ENCODE peak calls at places on chromosomes 6 and 20, in nine cellular contexts. Q is IMR-90, T is tibial nerve, H is tibial artery, S is left ventricle myocardium inferior, O is heart right ventricle, D is heart left ventricle, X is A549, J is K562. V is an unnamed sample.

GRCh38 chr20:753897-754635 is 14.2 kb downstream of the SLC52A3 start:
- DNase-seq in Q (no peak), H (no peak), J (no peak), T (no peak), S (no peak), D (no peak), X (no peak), O (no peak), V (no peak)

GRCh38 chr20:5148581-5148980 is 21.8 kb downstream of the CDS2 start:
- DNase-seq in H (no peak), T (no peak), X (no peak), J (no peak), O (no peak), D (no peak), S (no peak), Q (no peak), V (no peak)

GRCh38 chr20:59204201-59204894 is 40.7 kb downstream of the ZNF831 start:
- DNase-seq in X (no peak), J (no peak), Q (no peak), H (no peak), D (no peak), T (no peak), O (no peak), S (no peak), V (no peak)

GRCh38 chr6:107132330-107132954 is 17.1 kb upstream of the BEND3 start:
- DNase-seq in D (no peak), Q (no peak), O (no peak), H (no peak), J (peak; percentile 43), S (no peak), T (no peak), X (no peak), V (peak; percentile 58)

GRCh38 chr6:1552296-1552761 is 57.4 kb upstream of the FOXC1 start:
- DNase-seq in Q (peak; percentile 18), X (peak; percentile 46), H (no peak), O (no peak), D (no peak), S (no peak), T (no peak), J (no peak), V (no peak)

GRCh38 chr6:113447088-113447831 is 409.9 kb upstream of the MARCKS start:
- DNase-seq in X (no peak), T (no peak), H (no peak), Q (peak; percentile 97), S (no peak), J (no peak), D (no peak), O (no peak), V (no peak)

GRCh38 chr6:142993977-142994376 is 49.0 kb upstream of the HIVEP2 start:
- DNase-seq in H (no peak), Q (no peak), S (no peak), D (no peak), J (no peak), T (no peak), X (no peak), O (no peak), V (no peak)

GRCh38 chr6:1600764-1601615 is 8.7 kb upstream of the FOXC1 start:
- DNase-seq in X (no peak), S (no peak), D (no peak), O (no peak), J (no peak), H (no peak), Q (no peak), T (no peak), V (no peak)

GRCh38 chr6:130132286-130132701 is 90.5 kb downstream of the SAMD3 start:
- DNase-seq in S (no peak), J (no peak), Q (no peak), T (no peak), O (no peak), D (no peak), H (no peak), X (no peak), V (peak; percentile 64)

GRCh38 chr6:5068153-5068751 is 16.9 kb upstream of the PPP1R3G start:
- DNase-seq in J (no peak), Q (no peak), X (no peak), O (no peak), D (no peak), T (no peak), S (no peak), H (no peak), V (no peak)

GRCh38 chr20:45372646-45373352 is 5.3 kb downstream of the TP53TG5 start:
- DNase-seq in H (peak; percentile 54), X (no peak), O (no peak), S (no peak), Q (no peak), T (no peak), J (no peak), D (no peak), V (peak; percentile 65)

GRCh38 chr20:15265910-15266309 is 928.5 kb upstream of the FLRT3 start:
- DNase-seq in Q (no peak), T (no peak), H (no peak), D (no peak), S (no peak), X (no peak), J (no peak), O (no peak), V (no peak)

GRCh38 chr6:102488729-102489128 is 1095.2 kb downstream of the GRIK2 start:
- DNase-seq in Q (no peak), D (no peak), X (no peak), T (no peak), O (no peak), S (no peak), H (no peak), J (no peak), V (no peak)

GRCh38 chr6:108800510-108800909 is 47.7 kb upstream of the ARMC2 start:
- DNase-seq in H (peak; percentile 42), O (no peak), J (no peak), D (no peak), T (peak; percentile 27), X (no peak), Q (peak; percentile 15), S (no peak), V (no peak)

GRCh38 chr6:8194499-8194898 is 92.2 kb upstream of the EEF1E1 start:
- DNase-seq in T (no peak), O (no peak), X (no peak), S (no peak), H (no peak), D (no peak), Q (no peak), J (no peak), V (no peak)

GRCh38 chr6:8195040-8195713 is 92.8 kb upstream of the EEF1E1 start:
- DNase-seq in O (no peak), X (no peak), S (no peak), D (no peak), T (no peak), H (no peak), Q (no peak), J (peak; percentile 12), V (no peak)

GRCh38 chr6:8193541-8193940 is 91.2 kb upstream of the EEF1E1 start:
- DNase-seq in D (no peak), Q (peak; percentile 39), S (no peak), J (no peak), T (no peak), O (no peak), X (no peak), H (no peak), V (no peak)

GRCh38 chr6:8192597-8192996 is 90.2 kb upstream of the EEF1E1 start:
- DNase-seq in J (no peak), O (no peak), T (no peak), D (no peak), H (no peak), S (no peak), X (no peak), Q (no peak), V (no peak)

DNA sequence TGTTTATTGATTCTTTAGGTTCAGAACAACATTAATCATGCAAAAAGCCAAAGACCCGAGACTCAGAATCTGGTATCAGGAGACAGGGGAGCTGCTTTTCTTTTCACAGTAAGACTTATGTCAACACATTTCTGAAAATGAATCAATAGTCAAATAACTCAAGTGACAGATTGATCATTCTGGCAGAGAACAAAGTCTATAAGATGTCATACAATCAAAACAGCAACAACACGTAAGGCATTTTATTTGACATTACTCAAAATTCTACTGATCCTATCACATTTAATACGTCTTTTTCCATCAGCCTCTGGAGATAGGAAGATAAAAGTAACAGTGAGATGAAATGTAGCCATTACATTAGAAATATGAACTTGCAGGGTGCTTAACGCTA is 93.4 kb upstream of the EEF1E1 start:
- DNase-seq in D (no peak), H (no peak), X (no peak), O (no peak), Q (no peak), T (no peak), S (no peak), J (no peak), V (no peak)
- H3K9me3 ChIP-seq in D (no peaks in the 10 kb centered on the region), H (no peaks in the 10 kb centered on the region), X (no peaks in the 10 kb centered on the region), O (no peaks in the 10 kb centered on the region), Q (no peaks in the 10 kb centered on the region), T (no peaks in the 10 kb centered on the region), S (no peaks in the 10 kb centered on the region), J (no peaks in the 10 kb centered on the region), V (no peaks in the 10 kb centered on the region)

GRCh38 chr20:7272512-7272911 is 505.0 kb downstream of the BMP2 start:
- DNase-seq in S (no peak), H (no peak), J (no peak), X (no peak), T (no peak), D (no peak), O (no peak), Q (no peak), V (no peak)
- TF ChIP-seq CTCF in S (peak; percentile 50), H (no peak), J (no peak), X (no peak), T (no peak), D (peak; percentile 27), O (peak; percentile 28), Q (no peak), V (no peak)

GRCh38 chr6:134381926-134382325 is 64.0 kb upstream of the SGK1 start:
- DNase-seq in O (no peak), S (no peak), Q (no peak), D (no peak), T (no peak), H (no peak), X (no peak), J (no peak), V (peak; percentile 72)

GRCh38 chr6:134376785-134377184 is 58.9 kb upstream of the SGK1 start:
- DNase-seq in J (no peak), T (no peak), O (no peak), S (no peak), D (no peak), H (no peak), Q (no peak), X (no peak), V (no peak)

GRCh38 chr6:134375199-134375598 is 57.3 kb upstream of the SGK1 start:
- DNase-seq in J (no peak), Q (no peak), O (no peak), T (no peak), S (no peak), X (no peak), D (no peak), H (no peak), V (no peak)

GRCh38 chr6:134379086-134379485 is 61.2 kb upstream of the SGK1 start:
- DNase-seq in X (no peak), H (no peak), O (peak; percentile 8), S (no peak), D (no peak), Q (no peak), J (no peak), T (no peak), V (peak; percentile 76)

GRCh38 chr6:134379599-134379998 is 61.7 kb upstream of the SGK1 start:
- DNase-seq in J (no peak), S (no peak), T (no peak), O (no peak), D (no peak), H (no peak), X (no peak), Q (no peak), V (no peak)
- H3K4me1 ChIP-seq in J (no peaks in the 10 kb centered on the region), S (no peaks in the 10 kb centered on the region), T (peaks cover 3% of the 10 kb centered on the region), O (peaks cover 7% of the 10 kb centered on the region), D (no peaks in the 10 kb centered on the region), H (peaks cover 8% of the 10 kb centered on the region), X (no peaks in the 10 kb centered on the region), Q (no peaks in the 10 kb centered on the region), V (no peaks in the 10 kb centered on the region)

GRCh38 chr6:28090902-28091586 is 10.7 kb downstream of the ZNF165 start:
- DNase-seq in T (no peak), H (no peak), S (peak; percentile 17), J (no peak), D (peak; percentile 69), O (no peak), X (no peak), Q (no peak), V (no peak)
- H3K9me3 ChIP-seq in T (peaks cover 16% of the 10 kb centered on the region), H (no peaks in the 10 kb centered on the region), S (peaks cover 20% of the 10 kb centered on the region), J (peaks cover 11% of the 10 kb centered on the region), D (no peaks in the 10 kb centered on the region), O (peaks cover 15% of the 10 kb centered on the region), X (peaks cover 23% of the 10 kb centered on the region), Q (peaks cover 7% of the 10 kb centered on the region), V (peaks cover 27% of the 10 kb centered on the region)

V was measured in mucosa of descending colon.